ENCODE peak calls at places on chromosome 9, in four cellular contexts. C is brain microvascular endothelial cell, R is tibial artery, P is amniotic stem cell. L is an unnamed sample.

GRCh38 chr9:101176384-101176783 is 147.9 kb downstream of the PLPPR1 start:
- DNase-seq in R (no peak), P (no peak), C (no peak), L (no peak)

GRCh38 chr9:136312436-136312835 is 8.5 kb upstream of the CCDC187 start:
- DNase-seq in P (no peak), R (no peak), C (no peak), L (peak; percentile 26)

GRCh38 chr9:98983295-98984268 is 39.9 kb downstream of the COL15A1 start:
- DNase-seq in R (no peak), C (peak; percentile 90), P (peak; percentile 39), L (no peak)

GRCh38 chr9:121269888-121270254 is 1.9 kb downstream of the GSN start:
- DNase-seq in C (no peak), P (no peak), R (no peak), L (no peak)

GRCh38 chr9:127910613-127911205 is 6.1 kb downstream of the ST6GALNAC4 start:
- DNase-seq in P (no peak), C (no peak), R (no peak), L (no peak)

GRCh38 chr9:69771775-69772418 is 12.1 kb upstream of the PTAR1 start:
- DNase-seq in R (no peak), C (peak; percentile 54), P (peak; percentile 22), L (no peak)

GRCh38 chr9:68704804-68705635 is at the start of gene PIP5K1B:
- DNase-seq in C (peak; percentile 27), R (peak; percentile 28), P (no peak), L (peak; percentile 91)

GRCh38 chr9:98867109-98867433 is 59.6 kb downstream of the GALNT12 start:
- DNase-seq in R (no peak), C (no peak), P (no peak), L (no peak)

GRCh38 chr9:71485306-71485705 is 283.0 kb downstream of the CEMIP2 start:
- DNase-seq in R (no peak), C (no peak), P (no peak), L (no peak)

GRCh38 chr9:123235448-123235847 is 32.9 kb downstream of the STRBP start:
- DNase-seq in R (no peak), P (no peak), C (no peak), L (no peak)

GRCh38 chr9:113464286-113464660 is 746 bp downstream of the RGS3 start:
- DNase-seq in C (no peak), P (no peak), R (no peak), L (no peak)

GRCh38 chr9:130118841-130119520 is 53.2 kb upstream of the NCS1 start:
- DNase-seq in C (peak; percentile 59), R (no peak), P (no peak), L (no peak)

L was measured in MM.1S.